ENCODE peak calls at places on chromosome 7, in six cellular contexts. One of them, this sample, is unnamed.

GRCh38 chr7:93046641-93047040 is 71.1 kb downstream of the SAMD9 start:
- DNase-seq in neural progenitor cell: no peak
- DNase-seq in B cell: no peak
- DNase-seq in chondrocyte: no peak
- DNase-seq in tibial artery: no peak
- DNase-seq in Calu3: no peak
- DNase-seq in this sample: no peak

GRCh38 chr7:22397981-22398380 is 41.0 kb upstream of the RAPGEF5 start:
- DNase-seq in tibial artery: no peak
- DNase-seq in neural progenitor cell: no peak
- DNase-seq in B cell: no peak
- DNase-seq in chondrocyte: no peak
- DNase-seq in Calu3: no peak
- DNase-seq in this sample: no peak

GRCh38 chr7:123635551-123636359 is 19.9 kb upstream of the LMOD2 start:
- DNase-seq in chondrocyte: no peak
- DNase-seq in neural progenitor cell: peak
- DNase-seq in Calu3: no peak
- DNase-seq in B cell: no peak
- DNase-seq in tibial artery: no peak
- DNase-seq in this sample: no peak

GRCh38 chr7:41578700-41579099 is 124.2 kb downstream of the INHBA start:
- DNase-seq in B cell: no peak
- DNase-seq in Calu3: no peak
- DNase-seq in neural progenitor cell: no peak
- DNase-seq in tibial artery: no peak
- DNase-seq in chondrocyte: no peak
- DNase-seq in this sample: no peak

GRCh38 chr7:80826520-80827237 is 92.2 kb downstream of the SEMA3C start:
- DNase-seq in chondrocyte: no peak
- DNase-seq in Calu3: no peak
- DNase-seq in tibial artery: no peak
- DNase-seq in B cell: no peak
- DNase-seq in neural progenitor cell: no peak
- DNase-seq in this sample: no peak

GRCh38 chr7:137574836-137575235 is 231.3 kb upstream of the PTN start:
- DNase-seq in Calu3: no peak
- DNase-seq in chondrocyte: no peak
- DNase-seq in B cell: no peak
- DNase-seq in tibial artery: no peak
- DNase-seq in neural progenitor cell: no peak
- DNase-seq in this sample: no peak

GRCh38 chr7:102201576-102201975 is 85.1 kb upstream of the SH2B2 start:
- DNase-seq in B cell: no peak
- DNase-seq in tibial artery: no peak
- DNase-seq in neural progenitor cell: no peak
- DNase-seq in Calu3: no peak
- DNase-seq in chondrocyte: no peak
- DNase-seq in this sample: no peak

GRCh38 chr7:72444023-72444776 is 32.1 kb upstream of the CALN1 start:
- DNase-seq in B cell: no peak
- DNase-seq in neural progenitor cell: no peak
- DNase-seq in chondrocyte: no peak
- DNase-seq in tibial artery: no peak
- DNase-seq in Calu3: no peak
- DNase-seq in this sample: no peak

GRCh38 chr7:13920053-13920697 is 69.3 kb downstream of the ETV1 start:
- DNase-seq in neural progenitor cell: peak
- DNase-seq in B cell: no peak
- DNase-seq in tibial artery: no peak
- DNase-seq in chondrocyte: no peak
- DNase-seq in Calu3: peak
- DNase-seq in this sample: peak

GRCh38 chr7:127514499-127514898 is 70.9 kb downstream of the GCC1 start:
- DNase-seq in chondrocyte: no peak
- DNase-seq in B cell: peak
- DNase-seq in Calu3: peak
- DNase-seq in neural progenitor cell: peak
- DNase-seq in tibial artery: no peak
- DNase-seq in this sample: no peak

GRCh38 chr7:20260219-20260618 is 43.0 kb upstream of the MACC1 start:
- DNase-seq in tibial artery: no peak
- DNase-seq in chondrocyte: no peak
- DNase-seq in B cell: no peak
- DNase-seq in Calu3: no peak
- DNase-seq in neural progenitor cell: no peak
- DNase-seq in this sample: no peak

GRCh38 chr7:143295870-143296269 is 7.7 kb downstream of the CASP2 start:
- DNase-seq in B cell: no peak
- DNase-seq in tibial artery: no peak
- DNase-seq in Calu3: no peak
- DNase-seq in neural progenitor cell: no peak
- DNase-seq in chondrocyte: no peak
- DNase-seq in this sample: no peak

GRCh38 chr7:46775020-46775419 is 806.9 kb downstream of the TNS3 start:
- DNase-seq in tibial artery: no peak
- DNase-seq in neural progenitor cell: no peak
- DNase-seq in chondrocyte: no peak
- DNase-seq in B cell: no peak
- DNase-seq in Calu3: no peak
- DNase-seq in this sample: no peak

GRCh38 chr7:16356241-16356958 is 64.9 kb downstream of the CRPPA start:
- DNase-seq in tibial artery: no peak
- DNase-seq in neural progenitor cell: no peak
- DNase-seq in Calu3: no peak
- DNase-seq in chondrocyte: no peak
- DNase-seq in B cell: no peak
- DNase-seq in this sample: no peak

GRCh38 chr7:129969881-129970446 is 17.2 kb upstream of the UBE2H start:
- DNase-seq in chondrocyte: no peak
- DNase-seq in tibial artery: no peak
- DNase-seq in Calu3: peak
- DNase-seq in neural progenitor cell: no peak
- DNase-seq in B cell: no peak
- DNase-seq in this sample: peak

GRCh38 chr7:22842973-22843372 is 20.3 kb upstream of the TOMM7 start:
- DNase-seq in B cell: no peak
- DNase-seq in tibial artery: no peak
- DNase-seq in neural progenitor cell: no peak
- DNase-seq in chondrocyte: no peak
- DNase-seq in Calu3: no peak
- DNase-seq in this sample: no peak

GRCh38 chr7:112830769-112831168 is 40.6 kb upstream of the TMEM168 start:
- DNase-seq in neural progenitor cell: no peak
- DNase-seq in B cell: no peak
- DNase-seq in tibial artery: no peak
- DNase-seq in Calu3: no peak
- DNase-seq in chondrocyte: no peak
- DNase-seq in this sample: no peak

GRCh38 chr7:107658467-107658866 is 2.2 kb upstream of the SLC26A4 start:
- DNase-seq in B cell: no peak
- DNase-seq in chondrocyte: no peak
- DNase-seq in tibial artery: no peak
- DNase-seq in neural progenitor cell: no peak
- DNase-seq in Calu3: no peak
- DNase-seq in this sample: no peak

GRCh38 chr7:132514430-132514829 is 61.8 kb downstream of the PLXNA4 start:
- DNase-seq in Calu3: no peak
- DNase-seq in neural progenitor cell: no peak
- DNase-seq in chondrocyte: no peak
- DNase-seq in tibial artery: no peak
- DNase-seq in B cell: no peak
- DNase-seq in this sample: no peak

GRCh38 chr7:108211382-108212201 is 81.4 kb upstream of the LAMB4 start:
- DNase-seq in B cell: peak
- DNase-seq in Calu3: peak
- DNase-seq in neural progenitor cell: no peak
- DNase-seq in chondrocyte: no peak
- DNase-seq in tibial artery: no peak
- DNase-seq in this sample: no peak

GRCh38 chr7:155781433-155781832 is 30.8 kb downstream of the SHH start:
- DNase-seq in neural progenitor cell: no peak
- DNase-seq in B cell: no peak
- DNase-seq in tibial artery: no peak
- DNase-seq in chondrocyte: no peak
- DNase-seq in Calu3: no peak
- DNase-seq in this sample: no peak

GRCh38 chr7:114922652-114923402 is 933 bp downstream of the MDFIC start:
- DNase-seq in B cell: peak
- DNase-seq in Calu3: peak
- DNase-seq in chondrocyte: no peak
- DNase-seq in neural progenitor cell: peak
- DNase-seq in tibial artery: peak
- DNase-seq in this sample: peak

GRCh38 chr7:20545016-20545415 is 70.5 kb upstream of the ABCB5 start:
- DNase-seq in chondrocyte: no peak
- DNase-seq in B cell: no peak
- DNase-seq in neural progenitor cell: no peak
- DNase-seq in tibial artery: no peak
- DNase-seq in Calu3: no peak
- DNase-seq in this sample: no peak

GRCh38 chr7:14747701-14748100 is 154.8 kb downstream of the DGKB start:
- DNase-seq in tibial artery: no peak
- DNase-seq in Calu3: no peak
- DNase-seq in neural progenitor cell: no peak
- DNase-seq in B cell: no peak
- DNase-seq in chondrocyte: no peak
- DNase-seq in this sample: no peak

GRCh38 chr7:26151953-26152781 is at the start of gene NFE2L3:
- DNase-seq in B cell: peak
- DNase-seq in chondrocyte: no peak
- DNase-seq in tibial artery: peak
- DNase-seq in neural progenitor cell: peak
- DNase-seq in Calu3: peak
- DNase-seq in this sample: peak

GRCh38 chr7:101582971-101583370 is 46.1 kb downstream of the MYL10 start:
- DNase-seq in chondrocyte: peak
- DNase-seq in B cell: no peak
- DNase-seq in tibial artery: no peak
- DNase-seq in Calu3: no peak
- DNase-seq in neural progenitor cell: no peak
- DNase-seq in this sample: no peak

GRCh38 chr7:91030680-91031079 is 233.6 kb upstream of the FZD1 start:
- DNase-seq in B cell: no peak
- DNase-seq in Calu3: no peak
- DNase-seq in chondrocyte: no peak
- DNase-seq in neural progenitor cell: no peak
- DNase-seq in tibial artery: no peak
- DNase-seq in this sample: no peak

GRCh38 chr7:130298079-130298478 is 5.1 kb downstream of the CPA4 start:
- DNase-seq in chondrocyte: no peak
- DNase-seq in neural progenitor cell: no peak
- DNase-seq in Calu3: no peak
- DNase-seq in tibial artery: no peak
- DNase-seq in B cell: no peak
- DNase-seq in this sample: no peak

GRCh38 chr7:116709336-116709735 is 37.3 kb downstream of the MET start:
- DNase-seq in neural progenitor cell: no peak
- DNase-seq in tibial artery: no peak
- DNase-seq in Calu3: no peak
- DNase-seq in B cell: no peak
- DNase-seq in chondrocyte: no peak
- DNase-seq in this sample: no peak
- TF ChIP-seq CTCF in neural progenitor cell: no peak
- TF ChIP-seq CTCF in tibial artery: no peak
- TF ChIP-seq CTCF in Calu3: no peak
- TF ChIP-seq CTCF in B cell: no peak
- TF ChIP-seq CTCF in chondrocyte: no peak
- TF ChIP-seq CTCF in this sample: no peak

DNA sequence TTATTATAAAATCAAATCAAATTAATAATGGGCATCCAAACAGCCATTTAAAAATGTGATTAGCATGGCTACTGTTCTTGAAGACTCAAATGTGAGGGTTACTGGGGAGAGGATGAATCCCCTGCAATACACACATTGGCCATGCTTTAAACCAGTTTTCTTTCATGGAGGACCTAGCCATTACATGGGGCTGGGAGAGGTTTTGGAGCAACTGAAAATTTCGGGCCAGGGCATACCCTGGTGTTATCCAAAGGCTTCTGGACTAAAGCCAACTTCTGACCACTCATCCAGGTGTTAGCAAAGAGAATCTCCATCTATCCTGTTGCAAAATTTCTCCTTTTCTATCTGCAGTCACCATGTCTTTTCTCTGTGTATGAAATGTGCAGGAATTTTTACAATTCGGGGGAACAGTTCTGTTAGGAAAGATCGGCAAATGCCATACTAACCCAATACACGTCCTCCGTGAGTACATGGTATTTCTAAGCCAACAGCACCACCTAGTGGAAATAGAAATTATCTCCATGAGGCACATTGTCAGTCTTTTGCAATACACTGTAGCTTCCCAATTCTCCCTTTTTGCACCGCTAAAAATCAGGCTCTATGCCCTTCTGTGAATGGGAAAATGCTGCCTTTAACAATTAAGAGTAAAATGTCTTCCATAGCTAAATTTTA is 47.0 kb upstream of the ZNF107 start:
- DNase-seq in chondrocyte: no peak
- DNase-seq in neural progenitor cell: peak
- DNase-seq in tibial artery: no peak
- DNase-seq in Calu3: peak
- DNase-seq in B cell: peak
- DNase-seq in this sample: peak
- TF ChIP-seq CTCF in chondrocyte: peak
- TF ChIP-seq CTCF in neural progenitor cell: peak
- TF ChIP-seq CTCF in tibial artery: peak
- TF ChIP-seq CTCF in Calu3: peak
- TF ChIP-seq CTCF in B cell: peak
- TF ChIP-seq CTCF in this sample: peak

GRCh38 chr7:562789-563628 is 43.4 kb upstream of the PDGFA start:
- DNase-seq in B cell: no peak
- DNase-seq in chondrocyte: no peak
- DNase-seq in Calu3: no peak
- DNase-seq in neural progenitor cell: no peak
- DNase-seq in tibial artery: no peak
- DNase-seq in this sample: no peak

GRCh38 chr7:562394-562675 is 42.7 kb upstream of the PDGFA start:
- DNase-seq in neural progenitor cell: no peak
- DNase-seq in Calu3: no peak
- DNase-seq in chondrocyte: no peak
- DNase-seq in tibial artery: no peak
- DNase-seq in B cell: no peak
- DNase-seq in this sample: no peak

GRCh38 chr7:559396-559705 is 39.7 kb upstream of the PDGFA start:
- DNase-seq in B cell: no peak
- DNase-seq in tibial artery: no peak
- DNase-seq in Calu3: no peak
- DNase-seq in chondrocyte: no peak
- DNase-seq in neural progenitor cell: no peak
- DNase-seq in this sample: no peak

GRCh38 chr7:561631-562393 is 42.2 kb upstream of the PDGFA start:
- DNase-seq in B cell: no peak
- DNase-seq in tibial artery: no peak
- DNase-seq in chondrocyte: no peak
- DNase-seq in neural progenitor cell: no peak
- DNase-seq in Calu3: no peak
- DNase-seq in this sample: no peak

GRCh38 chr7:560966-561630 is 41.5 kb upstream of the PDGFA start:
- DNase-seq in neural progenitor cell: no peak
- DNase-seq in Calu3: no peak
- DNase-seq in tibial artery: no peak
- DNase-seq in B cell: no peak
- DNase-seq in chondrocyte: no peak
- DNase-seq in this sample: no peak
- TF ChIP-seq CTCF in neural progenitor cell: no peak
- TF ChIP-seq CTCF in Calu3: no peak
- TF ChIP-seq CTCF in tibial artery: no peak
- TF ChIP-seq CTCF in B cell: no peak
- TF ChIP-seq CTCF in chondrocyte: no peak
- TF ChIP-seq CTCF in this sample: no peak

GRCh38 chr7:23915196-23915595 is 205.2 kb downstream of the STK31 start:
- DNase-seq in Calu3: no peak
- DNase-seq in tibial artery: no peak
- DNase-seq in neural progenitor cell: no peak
- DNase-seq in B cell: no peak
- DNase-seq in chondrocyte: no peak
- DNase-seq in this sample: no peak
- TF ChIP-seq CTCF in Calu3: no peak
- TF ChIP-seq CTCF in tibial artery: no peak
- TF ChIP-seq CTCF in neural progenitor cell: no peak
- TF ChIP-seq CTCF in B cell: no peak
- TF ChIP-seq CTCF in chondrocyte: no peak
- TF ChIP-seq CTCF in this sample: no peak

This sample was measured in endothelial cell.